ENCODE peak calls at places on chromosomes 16 and 17, in four cellular contexts. P is K562, O is HepG2, F is GM12878. N is an unnamed sample.

GRCh38 chr16:11452746-11453344 is 107.6 kb downstream of the RMI2 start:
- DNase-seq in F (no peak), P (no peak), O (no peak), N (no peak)

GRCh38 chr17:19418312-19418992 is 7.4 kb downstream of the RNF112 start:
- DNase-seq in F (no peak), P (no peak), O (no peak), N (no peak)

GRCh38 chr17:42276609-42277341 is 584 bp upstream of the STAT5B start:
- DNase-seq in O (peak; percentile 73), P (peak; percentile 93), F (no peak), N (peak; percentile 19)

GRCh38 chr16:69513180-69513966 is 52.4 kb upstream of the NFAT5 start:
- DNase-seq in P (no peak), F (no peak), O (no peak), N (no peak)

GRCh38 chr17:61926831-61927210 is 961 bp downstream of the INTS2 start:
- DNase-seq in P (no peak), F (no peak), O (no peak), N (no peak)

GRCh38 chr17:80992077-80992947 is 671 bp downstream of the CHMP6 start:
- DNase-seq in P (no peak), F (no peak), O (no peak), N (no peak)

GRCh38 chr16:79897444-79898146 is 297.1 kb upstream of the MAF start:
- DNase-seq in F (no peak), P (peak; percentile 74), O (peak; percentile 94), N (no peak)

GRCh38 chr17:76083536-76083935 is 4.6 kb downstream of the ZACN start:
- DNase-seq in F (no peak), O (no peak), P (no peak), N (no peak)

GRCh38 chr17:37458805-37459204 is 30.9 kb upstream of the DUSP14 start:
- DNase-seq in O (no peak), F (no peak), P (no peak), N (no peak)

GRCh38 chr16:75341934-75342811 is 90.7 kb upstream of the BCAR1 start:
- DNase-seq in P (no peak), O (no peak), F (no peak), N (no peak)

GRCh38 chr16:67936876-67937605 is 391 bp upstream of the PSMB10 start:
- DNase-seq in P (peak; percentile 65), F (peak; percentile 65), O (no peak), N (no peak)

DNA sequence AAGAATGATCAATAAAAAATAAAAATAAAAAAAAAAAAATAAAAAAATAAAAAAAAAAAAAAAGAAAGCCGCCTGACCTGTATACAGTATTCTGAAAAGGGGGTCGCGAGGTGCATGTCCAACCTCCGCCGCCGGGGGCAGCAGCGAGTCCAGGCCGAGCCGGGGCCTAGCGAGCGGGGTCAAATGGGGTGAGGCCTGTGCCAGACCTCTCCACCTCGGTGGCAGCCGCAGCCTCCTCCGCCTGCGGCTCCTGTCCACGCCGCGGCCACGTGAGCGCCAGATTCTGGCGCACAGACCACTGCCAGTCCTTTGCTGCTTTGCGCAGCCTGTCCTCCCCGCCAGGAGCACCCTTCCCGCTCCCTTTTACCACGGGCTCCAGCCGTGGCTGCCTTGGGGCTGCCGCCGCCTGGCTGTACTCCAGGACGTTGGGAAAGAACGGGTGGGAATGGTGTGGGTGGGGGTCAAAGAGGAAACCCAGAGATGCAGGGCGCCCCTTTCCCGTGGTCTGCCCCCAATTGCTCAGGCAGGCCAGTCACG is 2.4 kb upstream of the BCKDK start:
- DNase-seq in P (peak; percentile 89), O (peak; percentile 79), F (no peak), N (peak; percentile 79)
- TF ChIP-seq FOXK2 in P (peak; percentile 46), O (no peak), F (no peak), N (no peak)

GRCh38 chr17:48671697-48672171 is 45.6 kb upstream of the HOXB9 start:
- DNase-seq in F (no peak), P (peak; percentile 80), O (peak; percentile 61), N (peak; percentile 78)
- TF ChIP-seq SP1 in F (no peak), P (no peak), O (no peak), N (no peak)

GRCh38 chr17:44272954-44273353 is 5.0 kb upstream of the SLC4A1 start:
- DNase-seq in F (no peak), P (no peak), O (no peak), N (no peak)

GRCh38 chr17:44269118-44269794 is 1.3 kb upstream of the SLC4A1 start:
- DNase-seq in F (no peak), P (peak; percentile 70), O (no peak), N (no peak)

GRCh38 chr17:44269795-44270320 is 1.9 kb upstream of the SLC4A1 start:
- DNase-seq in P (no peak), O (no peak), F (no peak), N (no peak)

GRCh38 chr17:44272321-44272951 is 4.5 kb upstream of the SLC4A1 start:
- DNase-seq in O (no peak), P (no peak), F (no peak), N (no peak)

GRCh38 chr17:44273607-44274006 is 5.7 kb upstream of the SLC4A1 start:
- DNase-seq in O (no peak), F (no peak), P (no peak), N (no peak)
- TF ChIP-seq FOXM1 in O (no peak), F (no peak), P (no peak), N (no peak)

GRCh38 chr17:33012522-33013033 is 20.9 kb downstream of the SPACA3 start:
- DNase-seq in P (peak; percentile 26), F (no peak), O (no peak), N (no peak)
- TF ChIP-seq FOXK2 in P (no peak), F (no peak), O (no peak), N (no peak)

GRCh38 chr17:13365331-13365730 is 236.4 kb downstream of the HS3ST3A1 start:
- DNase-seq in O (no peak), P (no peak), F (no peak), N (no peak)
- TF ChIP-seq SP1 in O (no peak), P (no peak), F (no peak), N (no peak)

DNA sequence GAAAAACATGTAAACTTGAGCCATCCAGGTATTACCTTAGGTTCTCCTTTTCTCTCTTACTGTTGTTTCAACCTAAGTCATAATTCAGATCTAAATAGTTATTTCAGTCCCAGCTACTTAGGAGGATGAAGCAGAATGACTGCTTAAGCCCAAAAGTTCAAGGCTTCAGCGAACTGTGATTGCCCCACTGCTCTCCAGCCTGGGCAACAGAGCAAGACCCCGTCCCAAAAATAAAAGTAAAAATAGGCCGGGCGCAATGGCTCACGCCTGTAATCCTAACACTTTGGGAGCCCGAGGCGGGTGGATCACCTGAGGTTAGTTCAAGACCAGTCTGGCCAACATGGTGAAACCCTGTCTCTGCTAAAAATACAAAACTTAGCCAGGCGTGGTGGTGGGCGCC is 9.6 kb downstream of the MEIOB start:
- DNase-seq in F (no peak), O (no peak), P (no peak), N (no peak)
- TF ChIP-seq FOXM1 in F (no peak), O (no peak), P (no peak), N (no peak)

GRCh38 chr16:87390641-87391323 is 1.4 kb upstream of the MAP1LC3B start:
- DNase-seq in P (no peak), O (no peak), F (no peak), N (no peak)

GRCh38 chr16:87389245-87389644 is 2.9 kb upstream of the MAP1LC3B start:
- DNase-seq in P (peak; percentile 26), F (no peak), O (peak; percentile 64), N (no peak)

GRCh38 chr16:87391950-87392822 is at the start of gene MAP1LC3B:
- DNase-seq in F (peak; percentile 90), O (peak; percentile 94), P (peak; percentile 97), N (peak; percentile 93)

GRCh38 chr16:87392823-87393679 is 915 bp downstream of the MAP1LC3B start:
- DNase-seq in F (no peak), O (no peak), P (peak; percentile 68), N (peak; percentile 41)

GRCh38 chr16:87391324-87391949 is 699 bp upstream of the MAP1LC3B start:
- DNase-seq in P (peak; percentile 74), F (no peak), O (peak; percentile 76), N (no peak)
- TF ChIP-seq FOXK2 in P (no peak), F (no peak), O (no peak), N (no peak)

GRCh38 chr17:64037802-64038201 is 17.4 kb upstream of the ICAM2 start:
- DNase-seq in P (peak; percentile 39), F (no peak), O (no peak), N (no peak)

GRCh38 chr17:64036198-64036922 is 15.9 kb upstream of the ICAM2 start:
- DNase-seq in F (no peak), O (peak; percentile 25), P (peak; percentile 46), N (peak; percentile 27)

GRCh38 chr17:64037180-64037579 is 16.7 kb upstream of the ICAM2 start:
- DNase-seq in P (no peak), O (no peak), F (no peak), N (no peak)

GRCh38 chr17:64028874-64029464 is 8.5 kb upstream of the ICAM2 start:
- DNase-seq in P (peak; percentile 81), O (peak; percentile 61), F (no peak), N (peak; percentile 71)

DNA sequence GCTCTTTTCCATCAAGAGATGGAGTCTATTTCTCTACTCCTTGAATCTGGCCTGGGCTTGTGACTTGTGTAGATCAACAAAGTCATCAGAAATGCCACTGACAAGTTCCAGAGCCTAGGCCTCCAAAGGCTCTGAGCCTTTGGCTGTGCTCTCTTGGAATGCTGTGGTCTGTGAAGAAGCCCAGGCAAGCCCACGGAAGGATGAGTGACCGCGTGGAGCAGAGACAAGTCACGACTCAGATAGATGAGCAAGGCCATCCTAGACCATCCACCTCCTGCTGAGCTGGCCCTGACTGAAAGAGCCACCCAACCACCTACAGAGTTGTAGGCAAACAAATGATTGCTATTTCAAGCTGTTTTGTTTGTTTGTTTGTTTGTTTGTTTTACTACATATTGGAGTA is 11.6 kb upstream of the ICAM2 start:
- DNase-seq in O (no peak), P (no peak), F (no peak), N (no peak)
- TF ChIP-seq SP1 in O (no peak), P (no peak), F (no peak), N (no peak)

GRCh38 chr16:70805380-70805779 is 4.4 kb upstream of the VAC14 start:
- DNase-seq in O (no peak), F (no peak), P (no peak), N (no peak)
- TF ChIP-seq FOXM1 in O (no peak), F (no peak), P (no peak), N (no peak)

N was measured in HEK293T.